ENCODE peak calls at places on chromosomes 12 and 14, in four cellular contexts. H, E, Q and B are unnamed samples.

GRCh38 chr12:27999970-28000369 is 27.4 kb upstream of the PTHLH start:
- DNase-seq in H (peak), E (no peak), Q (no peak), B (peak)

GRCh38 chr14:103103461-103104388 is 9.2 kb downstream of the EXOC3L4 start:
- DNase-seq in H (peak), E (no peak), Q (no peak), B (peak)

GRCh38 chr12:40033260-40033649 is 72.6 kb downstream of the SLC2A13 start:
- DNase-seq in H (no peak), E (no peak), Q (no peak), B (no peak)

GRCh38 chr12:125140918-125141573 is 75.8 kb downstream of the AACS start:
- DNase-seq in H (peak), E (no peak), Q (no peak), B (peak)

GRCh38 chr12:62604856-62605255 is 138.2 kb downstream of the MON2 start:
- DNase-seq in H (peak), E (no peak), Q (no peak), B (peak)

GRCh38 chr12:127272864-127273263 is 994.1 kb upstream of the TMEM132C start:
- DNase-seq in H (peak), E (no peak), Q (no peak), B (peak)

GRCh38 chr14:36057452-36058142 is 118.9 kb downstream of the PTCSC3 start:
- DNase-seq in H (no peak), E (no peak), Q (no peak), B (no peak)

GRCh38 chr12:50182461-50182860 is 15.3 kb upstream of the CERS5 start:
- DNase-seq in H (peak), E (no peak), Q (no peak), B (no peak)

GRCh38 chr12:62210422-62210821 is 49.8 kb upstream of the USP15 start:
- DNase-seq in H (peak), E (no peak), Q (peak), B (peak)

GRCh38 chr12:57840701-57841100 is 5.8 kb downstream of the CTDSP2 start:
- DNase-seq in H (peak), E (no peak), Q (no peak), B (no peak)

GRCh38 chr12:6205144-6205539 is 4.9 kb downstream of the CD9 start:
- DNase-seq in H (peak), E (no peak), Q (no peak), B (no peak)

GRCh38 chr14:76768201-76768656 is 7.0 kb downstream of the VASH1 start:
- DNase-seq in H (no peak), E (peak), Q (no peak), B (no peak)

GRCh38 chr12:75690556-75690955 is 179.1 kb upstream of the KRR1 start:
- DNase-seq in H (peak), E (no peak), Q (no peak), B (peak)

GRCh38 chr12:13425766-13426165 is 229.2 kb downstream of the EMP1 start:
- DNase-seq in H (peak), E (no peak), Q (no peak), B (peak)

GRCh38 chr12:96047621-96048211 is 12.3 kb upstream of the LTA4H start:
- DNase-seq in H (peak), E (no peak), Q (no peak), B (peak)

GRCh38 chr14:59427653-59428578 is 37.3 kb downstream of the GPR135 start:
- DNase-seq in H (peak), E (peak), Q (peak), B (peak)

GRCh38 chr12:89461649-89462612 is 62.7 kb downstream of the GALNT4 start:
- DNase-seq in H (peak), E (no peak), Q (no peak), B (peak)

GRCh38 chr14:54702014-54702491 is 135.1 kb downstream of the SAMD4A start:
- DNase-seq in H (no peak), E (no peak), Q (no peak), B (no peak)

GRCh38 chr12:111322336-111323250 is 46.3 kb downstream of the PHETA1 start:
- DNase-seq in H (no peak), E (no peak), Q (no peak), B (peak)

GRCh38 chr12:126747530-126748149 is 1519.3 kb upstream of the TMEM132C start:
- DNase-seq in H (peak), E (no peak), Q (no peak), B (peak)

GRCh38 chr12:65121049-65121955 is at the start of gene WIF1:
- DNase-seq in H (no peak), E (no peak), Q (no peak), B (no peak)

GRCh38 chr14:67665886-67666285 is 8.5 kb downstream of the VTI1B start:
- DNase-seq in H (peak), E (no peak), Q (no peak), B (peak)

GRCh38 chr12:6039894-6040601 is 84.4 kb downstream of the VWF start:
- DNase-seq in H (peak), E (peak), Q (peak), B (peak)

GRCh38 chr12:87120440-87120839 is 864.2 kb upstream of the MGAT4C start:
- DNase-seq in H (peak), E (no peak), Q (no peak), B (no peak)

GRCh38 chr12:48873096-48873495 is 7.4 kb upstream of the RND1 start:
- DNase-seq in H (peak), E (no peak), Q (no peak), B (no peak)

GRCh38 chr12:45644521-45644920 is 85.0 kb upstream of the ARID2 start:
- DNase-seq in H (peak), E (no peak), Q (no peak), B (peak)

GRCh38 chr12:118981285-118982201 is at the start of gene SRRM4:
- DNase-seq in H (no peak), E (no peak), Q (no peak), B (no peak)

GRCh38 chr12:4282103-4282891 is 8.7 kb downstream of the CCND2 start:
- DNase-seq in H (no peak), E (peak), Q (no peak), B (no peak)

GRCh38 chr12:130013771-130014484 is 110.1 kb upstream of the TMEM132D start:
- DNase-seq in H (no peak), E (no peak), Q (no peak), B (peak)

GRCh38 chr12:47073951-47074350 is 5.5 kb upstream of the PCED1B start:
- DNase-seq in H (no peak), E (no peak), Q (no peak), B (no peak)

GRCh38 chr12:47067778-47068431 is 11.5 kb upstream of the PCED1B start:
- DNase-seq in H (no peak), E (no peak), Q (no peak), B (no peak)

GRCh38 chr12:47068539-47068938 is 10.9 kb upstream of the PCED1B start:
- DNase-seq in H (no peak), E (no peak), Q (no peak), B (no peak)

GRCh38 chr12:47074757-47075156 is 4.7 kb upstream of the PCED1B start:
- DNase-seq in H (no peak), E (no peak), Q (no peak), B (no peak)

GRCh38 chr12:47071241-47071852 is 8.1 kb upstream of the PCED1B start:
- DNase-seq in H (no peak), E (no peak), Q (no peak), B (no peak)
- TF ChIP-seq CTCF in H (peak), E (no peak), Q (peak), B (peak)

DNA sequence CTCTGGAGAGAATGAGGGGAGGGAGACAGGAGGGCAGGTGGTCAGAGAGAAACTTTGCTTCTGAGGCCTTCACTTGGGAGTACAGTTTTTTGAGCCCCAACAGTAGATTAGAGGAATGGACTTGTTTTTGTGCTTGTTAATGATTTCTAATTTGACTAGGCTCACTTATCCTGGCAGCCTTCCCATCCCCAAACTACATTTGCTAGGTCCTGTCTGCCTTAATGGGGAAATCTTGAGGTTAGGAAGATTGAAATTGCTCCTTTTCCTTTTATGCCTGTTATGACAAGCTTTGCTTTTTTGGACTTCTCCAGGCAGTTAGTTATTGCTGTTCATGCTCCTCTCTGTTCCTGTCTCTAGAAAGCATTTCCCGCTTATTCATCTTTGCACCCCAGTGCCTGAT is 37.7 kb downstream of the SYNE2 start:
- DNase-seq in H (no peak), E (no peak), Q (no peak), B (no peak)
- H3K4me3 ChIP-seq in H (no peak), E (no peak), Q (no peak), B (no peak)

GRCh38 chr14:34227834-34228662 is 234.0 kb downstream of the SPTSSA start:
- DNase-seq in H (peak), E (peak), Q (peak), B (peak)

GRCh38 chr14:34232790-34233189 is 229.2 kb downstream of the SPTSSA start:
- DNase-seq in H (no peak), E (no peak), Q (no peak), B (no peak)

GRCh38 chr14:34229140-34229539 is 232.9 kb downstream of the SPTSSA start:
- DNase-seq in H (no peak), E (no peak), Q (no peak), B (no peak)

GRCh38 chr14:34231626-34232025 is 230.4 kb downstream of the SPTSSA start:
- DNase-seq in H (no peak), E (no peak), Q (no peak), B (peak)

GRCh38 chr14:34228663-34229001 is 233.4 kb downstream of the SPTSSA start:
- DNase-seq in H (no peak), E (no peak), Q (no peak), B (no peak)
- TF ChIP-seq CTCF in H (no peak), E (no peak), Q (no peak), B (no peak)

GRCh38 chr12:116138380-116138779 is 139.1 kb downstream of the MED13L start:
- DNase-seq in H (no peak), E (no peak), Q (no peak), B (peak)
- H3K4me3 ChIP-seq in H (no peak), E (no peak), Q (no peak), B (no peak)

GRCh38 chr12:26128180-26128579 is 3.3 kb upstream of the BHLHE41 start:
- DNase-seq in H (peak), E (no peak), Q (no peak), B (peak)

GRCh38 chr12:26127404-26127803 is 2.6 kb upstream of the BHLHE41 start:
- DNase-seq in H (no peak), E (no peak), Q (no peak), B (no peak)

GRCh38 chr12:26125451-26126339 is 858 bp upstream of the BHLHE41 start:
- DNase-seq in H (peak), E (peak), Q (peak), B (peak)

GRCh38 chr12:26124491-26125450 is at the start of gene BHLHE41:
- DNase-seq in H (peak), E (peak), Q (peak), B (peak)

GRCh38 chr12:26126340-26127284 is 1.8 kb upstream of the BHLHE41 start:
- DNase-seq in H (peak), E (peak), Q (peak), B (peak)
- TF ChIP-seq CTCF in H (no peak), E (no peak), Q (no peak), B (no peak)

DNA sequence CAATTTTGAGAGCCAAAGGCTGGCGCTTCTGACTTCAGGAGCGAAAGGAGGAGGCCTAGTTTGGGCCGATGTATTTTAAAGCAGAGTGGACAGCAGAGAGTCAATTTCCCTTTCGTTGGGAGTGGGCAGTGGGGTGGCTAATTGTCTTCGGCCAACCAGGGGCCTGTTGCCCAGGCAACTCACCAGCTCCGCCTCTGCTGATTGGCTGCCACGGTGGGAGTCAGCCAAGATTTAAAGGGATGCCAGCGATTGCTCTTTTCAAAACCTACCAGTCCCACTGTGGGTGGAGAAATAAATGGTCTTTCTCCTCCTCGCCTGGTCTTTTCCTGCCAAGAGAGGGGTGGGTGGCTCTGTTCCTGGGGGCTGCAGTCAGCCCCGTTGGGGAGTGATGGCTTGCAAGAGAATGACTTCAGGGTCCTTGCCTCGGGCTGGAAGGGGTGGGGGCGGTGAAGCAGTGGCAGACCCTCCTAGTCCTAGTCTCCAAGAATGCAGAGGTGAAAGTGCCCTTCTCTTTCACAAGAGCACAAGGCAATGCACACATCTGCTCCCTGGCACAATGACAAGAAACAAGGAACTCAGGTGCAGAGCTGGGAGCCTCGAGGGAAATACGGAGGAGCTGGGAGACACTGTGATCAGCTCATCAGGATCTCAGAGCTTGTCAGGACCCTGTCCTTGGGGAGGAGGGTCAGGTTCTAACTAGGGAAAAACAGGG is 37.7 kb downstream of the RASAL1 start:
- DNase-seq in H (peak), E (peak), Q (no peak), B (no peak)
- H3K4me3 ChIP-seq in H (no peak), E (no peak), Q (no peak), B (no peak)

GRCh38 chr12:131229426-131230339 is 276.0 kb downstream of the ADGRD1 start:
- DNase-seq in H (no peak), E (no peak), Q (no peak), B (no peak)
- TF ChIP-seq CTCF in H (no peak), E (no peak), Q (no peak), B (no peak)

GRCh38 chr12:55996201-55996714 is 818 bp upstream of the SUOX start:
- DNase-seq in H (peak), E (peak), Q (no peak), B (peak)
- H3K4me3 ChIP-seq in H (peak), E (peak), Q (peak), B (peak)

DNA sequence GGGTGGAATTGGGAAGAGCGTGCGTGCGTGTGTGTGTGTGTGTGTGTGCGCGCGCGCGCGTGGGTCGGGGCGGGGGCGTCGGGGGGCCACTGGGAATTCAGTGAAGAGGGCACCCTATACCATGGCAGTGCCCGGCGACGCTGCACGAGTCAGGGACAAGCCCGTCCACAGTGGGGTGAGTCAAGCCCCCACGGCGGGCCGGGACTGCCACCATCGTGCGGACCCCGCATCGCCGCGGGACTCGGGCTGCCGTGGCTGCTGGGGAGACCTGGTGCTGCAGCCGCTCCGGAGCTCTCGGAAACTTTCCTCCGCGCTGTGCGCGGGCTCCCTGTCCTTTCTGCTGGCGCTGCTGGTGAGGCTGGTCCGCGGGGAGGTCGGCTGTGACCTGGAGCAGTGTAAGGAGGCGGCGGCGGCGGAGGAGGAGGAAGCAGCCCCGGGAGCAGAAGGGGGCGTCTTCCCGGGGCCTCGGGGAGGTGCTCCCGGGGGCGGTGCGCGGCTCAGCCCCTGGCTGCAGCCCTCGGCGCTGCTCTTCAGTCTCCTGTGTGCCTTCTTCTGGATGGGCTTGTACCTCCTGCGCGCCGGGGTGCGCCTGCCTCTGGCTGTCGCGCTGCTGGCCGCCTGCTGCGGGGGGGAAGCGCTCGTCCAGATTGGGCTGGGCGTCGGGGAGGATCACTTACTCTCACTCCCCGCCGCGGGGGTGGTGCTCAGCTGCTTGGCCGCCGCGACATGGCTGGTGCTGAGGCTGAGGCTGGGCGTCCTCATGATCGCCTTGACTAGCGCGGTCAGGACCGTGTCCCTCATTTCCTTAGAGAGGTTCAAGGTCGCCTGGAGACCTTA is 1.0 kb downstream of the PDE3A start:
- DNase-seq in H (peak), E (peak), Q (peak), B (peak)
- TF ChIP-seq CTCF in H (peak), E (peak), Q (peak), B (no peak)